ENCODE peak calls at places on chromosomes 1 and 21, in four cellular contexts. N is activated CD8-positive, alpha-beta T cell treated with anti-CD3 and anti-CD28 coated beads, Interleukin-2, amount 10 ng/mL, durations not matched to agents 7 days and 5 days; G is stimulated activated CD8-positive, alpha-beta memory T cell treated with anti-CD3 and anti-CD28 coated beads, Interleukin-4, amount 100 ng/mL, for 4 hours; M is stimulated activated CD4-positive, alpha-beta T cell treated with anti-CD3 and anti-CD28 coated beads, Interleukin-4, amount 100 ng/mL, for 1 hour. A is an unnamed sample.
A peak's percentile ranks its signal among the peaks of the same experiment; 100 is the strongest.

GRCh38 chr1:205709640-205710039 is 29.3 kb upstream of the SLC45A3 start:
- DNase-seq in N (no peak), G (no peak), M (no peak), A (no peak)

GRCh38 chr1:159214149-159214760 is 9.6 kb downstream of the ACKR1 start:
- DNase-seq in N (peak; percentile 45), G (no peak), M (peak; percentile 23), A (peak; percentile 3)

GRCh38 chr1:44628962-44629756 is 45.1 kb downstream of the TMEM53 start:
- DNase-seq in N (no peak), G (no peak), M (no peak), A (no peak)

GRCh38 chr1:37323486-37324377 is 150.6 kb upstream of the ZC3H12A start:
- DNase-seq in N (peak; percentile 32), G (no peak), M (no peak), A (no peak)

GRCh38 chr1:7313081-7313546 is 458.0 kb upstream of the VAMP3 start:
- DNase-seq in N (no peak), G (no peak), M (no peak), A (no peak)

GRCh38 chr1:111334169-111334568 is 43.5 kb downstream of the CHIA start:
- DNase-seq in N (peak; percentile 66), G (peak; percentile 7), M (peak; percentile 50), A (no peak)

GRCh38 chr1:31715097-31715872 is 11.5 kb upstream of the COL16A1 start:
- DNase-seq in N (peak; percentile 30), G (no peak), M (peak; percentile 37), A (no peak)

GRCh38 chr1:36924282-36924791 is 110.0 kb downstream of the GRIK3 start:
- DNase-seq in N (peak; percentile 69), G (no peak), M (peak; percentile 10), A (no peak)

GRCh38 chr21:42991992-42992740 is 17.8 kb downstream of the PKNOX1 start:
- DNase-seq in N (no peak), G (no peak), M (no peak), A (no peak)

GRCh38 chr1:233364695-233365539 is 37.4 kb downstream of the MAP3K21 start:
- DNase-seq in N (no peak), G (no peak), M (no peak), A (no peak)

GRCh38 chr1:200907611-200908097 is 13.0 kb downstream of the INAVA start:
- DNase-seq in N (no peak), G (no peak), M (no peak), A (no peak)

GRCh38 chr1:36142121-36142520 is 7.2 kb downstream of the TRAPPC3 start:
- DNase-seq in N (no peak), G (no peak), M (no peak), A (no peak)

GRCh38 chr1:7375329-7375728 is 395.8 kb upstream of the VAMP3 start:
- DNase-seq in N (no peak), G (no peak), M (no peak), A (no peak)

GRCh38 chr21:29084372-29084771 is 10.9 kb upstream of the CCT8 start:
- DNase-seq in N (no peak), G (no peak), M (no peak), A (no peak)

GRCh38 chr1:220690140-220691038 is at the start of gene C1orf115:
- DNase-seq in N (peak; percentile 73), G (peak; percentile 15), M (peak; percentile 76), A (no peak)

GRCh38 chr1:156072251-156072650 is 10.0 kb downstream of the MEX3A start:
- DNase-seq in N (no peak), G (no peak), M (no peak), A (no peak)